ENCODE peak calls at places on chromosome 19, in six cellular contexts. K, X, C, U, V and L are unnamed samples.
A peak's percentile ranks its signal among the peaks of the same experiment; 100 is the strongest.

GRCh38 chr19:1261863-1262686 is 7.1 kb upstream of the CIRBP start:
- DNase-seq in V (no peak), K (peak; percentile 94), U (peak; percentile 87), C (peak; percentile 85), X (no peak), L (peak; percentile 97)

GRCh38 chr19:47433121-47433520 is 13.8 kb upstream of the MEIS3 start:
- DNase-seq in K (no peak), U (no peak), V (no peak), C (no peak), X (no peak), L (no peak)

GRCh38 chr19:13984875-13985741 is 21.0 kb downstream of the RFX1 start:
- DNase-seq in U (no peak), K (no peak), V (no peak), X (no peak), C (no peak), L (no peak)

GRCh38 chr19:29841559-29842367 is 30.0 kb downstream of the CCNE1 start:
- DNase-seq in U (peak; percentile 19), C (no peak), K (no peak), X (peak; percentile 35), V (peak; percentile 14), L (no peak)

GRCh38 chr19:46766569-46767317 is 20.5 kb upstream of the STRN4 start:
- DNase-seq in V (peak; percentile 41), X (no peak), K (no peak), C (no peak), U (no peak), L (no peak)

GRCh38 chr19:32555786-32556185 is 25.2 kb upstream of the PDCD5 start:
- DNase-seq in U (no peak), K (no peak), X (no peak), V (no peak), C (no peak), L (no peak)

GRCh38 chr19:48868196-48868886 is at the start of gene PLEKHA4:
- DNase-seq in C (no peak), K (peak; percentile 89), V (no peak), U (peak; percentile 85), X (no peak), L (peak; percentile 59)

GRCh38 chr19:16566161-16566560 is 6.1 kb downstream of the SLC35E1 start:
- DNase-seq in K (no peak), C (no peak), U (no peak), X (no peak), V (no peak), L (peak; percentile 53)

GRCh38 chr19:15438124-15438496 is 11.6 kb downstream of the WIZ start:
- DNase-seq in V (no peak), K (no peak), C (no peak), U (no peak), X (no peak), L (no peak)

GRCh38 chr19:42185281-42185680 is 32.2 kb downstream of the DEDD2 start:
- DNase-seq in X (no peak), V (no peak), U (no peak), K (no peak), C (no peak), L (no peak)

GRCh38 chr19:7869910-7870511 is 4.2 kb downstream of the PRR36 start:
- DNase-seq in V (peak; percentile 84), U (peak; percentile 73), K (no peak), X (no peak), C (no peak), L (peak; percentile 82)

GRCh38 chr19:7294571-7295212 is 478 bp upstream of the INSR start:
- DNase-seq in U (peak; percentile 93), V (no peak), X (peak; percentile 10), K (peak; percentile 86), C (no peak), L (peak; percentile 89)

GRCh38 chr19:39160889-39161672 is 35.5 kb downstream of the PAK4 start:
- DNase-seq in V (no peak), X (no peak), U (no peak), K (no peak), C (no peak), L (peak; percentile 47)

GRCh38 chr19:38852231-38853044 is 2.7 kb upstream of the HNRNPL start:
- DNase-seq in V (no peak), X (no peak), K (peak; percentile 77), U (peak; percentile 84), C (no peak), L (peak; percentile 59)

GRCh38 chr19:15812059-15812722 is 3.3 kb downstream of the OR10H1 start:
- DNase-seq in K (no peak), C (no peak), V (no peak), U (no peak), X (no peak), L (no peak)

GRCh38 chr19:32599736-32600157 is 18.8 kb downstream of the PDCD5 start:
- DNase-seq in U (peak; percentile 15), X (peak; percentile 19), K (no peak), V (peak; percentile 72), C (no peak), L (peak; percentile 21)

GRCh38 chr19:47274891-47275865 is 493 bp downstream of the INAFM1 start:
- DNase-seq in K (no peak), X (no peak), C (no peak), U (no peak), V (no peak), L (no peak)

GRCh38 chr19:32172761-32173160 is 172.6 kb upstream of the ZNF507 start:
- DNase-seq in U (no peak), X (no peak), C (no peak), K (no peak), V (no peak), L (no peak)

DNA sequence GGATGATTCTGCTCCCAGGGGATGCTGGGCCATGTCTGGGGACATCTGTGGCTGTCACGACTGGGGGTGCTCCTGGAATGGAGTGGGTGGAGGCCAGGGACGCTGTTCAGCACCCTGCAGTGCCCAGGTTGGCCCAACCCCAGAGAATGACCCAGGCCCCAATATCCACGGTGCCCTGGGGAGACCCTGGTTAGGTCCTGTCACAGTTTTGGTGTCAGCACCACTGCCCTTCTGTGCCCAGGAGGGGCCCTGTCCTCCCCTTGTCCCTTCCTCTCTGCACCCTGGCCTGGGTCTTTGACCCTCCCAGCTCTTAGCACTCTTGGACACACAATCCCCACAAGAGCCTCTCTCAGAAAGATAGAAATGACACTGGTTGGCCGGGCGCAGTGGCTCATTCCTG is 85.3 kb downstream of the GADD45B start:
- DNase-seq in X (no peak), V (no peak), U (no peak), C (no peak), K (no peak), L (no peak)
- H3K4me3 ChIP-seq in X (no peak overlapping the region), V (no peak overlapping the region), U (no peak overlapping the region), C (no peak overlapping the region), K (no peak overlapping the region), L (no peak overlapping the region)

GRCh38 chr19:6270822-6271221 is 9.0 kb downstream of the MLLT1 start:
- DNase-seq in C (no peak), K (no peak), U (no peak), V (no peak), X (no peak), L (no peak)

GRCh38 chr19:6272913-6273600 is 6.7 kb downstream of the MLLT1 start:
- DNase-seq in U (no peak), V (no peak), C (no peak), K (no peak), X (no peak), L (no peak)

GRCh38 chr19:6272411-6272791 is 7.4 kb downstream of the MLLT1 start:
- DNase-seq in K (no peak), C (no peak), U (no peak), V (no peak), X (no peak), L (no peak)

GRCh38 chr19:6271251-6271650 is 8.5 kb downstream of the MLLT1 start:
- DNase-seq in K (no peak), X (no peak), C (no peak), V (no peak), U (no peak), L (no peak)

GRCh38 chr19:6271721-6272410 is 7.9 kb downstream of the MLLT1 start:
- DNase-seq in V (no peak), X (no peak), K (peak; percentile 90), C (no peak), U (peak; percentile 94), L (peak; percentile 71)
- H3K4me3 ChIP-seq in V (no peak overlapping the region), X (peak overlapping the region; percentile 34), K (peak overlapping the region; percentile 7), C (peak overlapping the region; percentile 28), U (peak overlapping the region; percentile 56), L (no peak overlapping the region)

DNA sequence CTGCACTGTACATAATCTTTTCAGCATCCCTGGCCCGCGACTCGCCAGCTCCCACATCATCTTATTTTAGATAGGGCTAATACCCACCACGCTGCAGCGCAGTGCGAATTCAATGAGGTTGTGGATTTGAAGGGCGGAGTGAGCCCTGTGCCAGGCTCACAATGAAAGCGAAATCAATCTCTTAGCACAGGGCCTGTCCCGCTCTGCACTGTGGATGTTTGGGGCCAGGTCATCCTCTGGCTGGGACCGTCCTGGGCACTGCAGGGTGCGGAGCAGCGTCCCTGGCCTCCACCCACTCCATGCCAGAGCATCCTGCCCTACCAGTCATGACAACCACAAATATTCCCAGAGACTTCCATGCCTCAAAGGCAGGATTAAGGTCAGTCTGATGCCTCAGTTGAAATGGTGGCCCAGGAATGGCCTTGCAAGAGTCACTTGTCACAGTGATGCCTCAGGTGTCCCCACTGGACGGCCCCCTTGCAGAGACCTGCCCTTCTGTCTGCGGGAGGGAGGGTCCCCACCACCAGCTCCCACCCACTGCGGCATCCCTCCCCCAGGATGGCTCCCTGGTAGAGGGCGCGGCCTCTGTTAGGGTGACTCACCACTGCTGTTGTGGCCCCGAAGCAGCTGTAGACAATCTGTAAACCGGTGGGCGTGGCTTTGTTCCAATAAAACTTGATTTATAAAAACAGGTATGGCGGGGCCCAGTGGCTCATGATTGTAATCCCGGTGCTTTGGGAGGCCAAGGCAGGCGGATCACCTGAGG is 5.6 kb downstream of the UHRF1 start:
- DNase-seq in C (no peak), X (peak; percentile 89), V (peak; percentile 17), U (no peak), K (no peak), L (no peak)
- H3K4me3 ChIP-seq in C (no peak overlapping the region), X (peak overlapping the region; percentile 24), V (no peak overlapping the region), U (peak overlapping the region; percentile 7), K (no peak overlapping the region), L (no peak overlapping the region)

GRCh38 chr19:11198175-11198534 is 810 bp upstream of the KANK2 start:
- DNase-seq in U (no peak), C (no peak), K (no peak), V (no peak), X (no peak), L (no peak)
- H3K4me3 ChIP-seq in U (peak overlapping the region; percentile 76), C (no peak overlapping the region), K (peak overlapping the region; percentile 64), V (peak overlapping the region; percentile 58), X (no peak overlapping the region), L (no peak overlapping the region)

DNA sequence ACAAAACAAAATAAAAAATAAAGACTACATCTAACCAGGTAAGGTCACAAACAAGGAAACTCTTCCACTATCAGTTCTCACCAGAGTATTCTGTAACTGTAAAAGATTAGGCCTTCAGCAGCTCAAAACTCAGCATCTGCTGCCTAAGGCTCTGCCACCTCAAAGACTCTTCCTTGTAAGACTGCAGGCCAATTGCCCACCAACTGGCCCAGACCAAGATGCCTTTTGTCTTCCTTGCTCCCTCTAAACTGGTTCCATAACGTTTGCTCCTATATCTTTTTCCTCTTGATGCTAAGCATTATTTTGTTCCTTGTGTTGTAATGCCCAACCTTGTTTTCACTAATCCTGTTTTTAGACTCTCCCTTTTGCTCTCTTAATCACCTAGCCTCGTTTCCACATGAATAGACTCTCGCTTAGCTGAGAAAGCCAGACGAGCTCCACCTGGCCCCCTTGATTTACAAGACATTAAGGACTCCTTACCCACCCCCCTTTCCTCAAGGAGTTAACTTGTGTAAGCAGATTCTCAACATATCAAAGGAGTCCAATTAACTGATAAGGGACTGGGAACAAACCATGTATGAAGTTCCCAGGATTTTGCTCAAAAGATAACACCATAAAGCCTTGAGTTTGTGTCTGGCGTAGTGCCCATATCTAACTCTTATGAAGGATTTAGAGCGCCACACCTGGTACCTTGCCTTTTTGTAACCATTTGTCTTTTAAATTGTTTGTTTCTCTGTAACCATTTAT is 1.5 kb downstream of the ZNF814 start:
- DNase-seq in U (no peak), V (peak; percentile 98), K (no peak), C (no peak), X (no peak), L (no peak)
- H3K4me3 ChIP-seq in U (peak overlapping the region; percentile 62), V (no peak overlapping the region), K (no peak overlapping the region), C (peak overlapping the region; percentile 44), X (peak overlapping the region; percentile 77), L (no peak overlapping the region)